ENCODE peak calls at places on chromosomes 2 and 18, in seven cellular contexts. Z is AG10803, J is transverse colon, L is stomach, T is tibial nerve, P is endodermal cell, A is GM23338. X is an unnamed sample.
A peak's percentile ranks its signal among the peaks of the same experiment; 100 is the strongest.

GRCh38 chr2:201975964-201976612 is 57.6 kb upstream of the FZD7 start:
- DNase-seq in Z (no peak), J (no peak), L (no peak), T (no peak), P (no peak), A (no peak), X (no peak)

GRCh38 chr2:187497858-187498463 is 49.9 kb upstream of the CALCRL start:
- DNase-seq in Z (peak; percentile 8), J (no peak), L (no peak), T (peak; percentile 41), P (no peak), A (peak; percentile 24), X (no peak)

GRCh38 chr18:59220784-59221765 is 1.1 kb downstream of the GRP start:
- DNase-seq in Z (no peak), J (no peak), L (no peak), T (no peak), P (peak; percentile 75), A (peak; percentile 48), X (no peak)

GRCh38 chr2:181999255-181999654 is 13.6 kb downstream of the PPP1R1C start:
- DNase-seq in Z (no peak), J (no peak), L (no peak), T (no peak), P (no peak), A (no peak), X (no peak)

GRCh38 chr18:37343542-37343851 is 222.1 kb downstream of the CELF4 start:
- DNase-seq in Z (no peak), J (no peak), L (no peak), T (no peak), P (no peak), A (no peak), X (no peak)

GRCh38 chr2:41933585-41934322 is 114.1 kb upstream of the PKDCC start:
- DNase-seq in Z (peak; percentile 94), J (no peak), L (no peak), T (peak; percentile 62), P (no peak), A (no peak), X (no peak)

GRCh38 chr18:66727991-66728390 is 124.1 kb upstream of the CDH19 start:
- DNase-seq in Z (no peak), J (no peak), L (no peak), T (no peak), P (no peak), A (no peak), X (no peak)

GRCh38 chr2:156191547-156191946 is 141.0 kb downstream of the NR4A2 start:
- DNase-seq in Z (no peak), J (no peak), L (no peak), T (no peak), P (no peak), A (no peak), X (no peak)

GRCh38 chr2:106129592-106129991 is 64.5 kb downstream of the UXS1 start:
- DNase-seq in Z (no peak), J (no peak), L (no peak), T (no peak), P (no peak), A (no peak), X (no peak)

GRCh38 chr2:39128919-39129391 is 8.1 kb upstream of the SOS1 start:
- DNase-seq in Z (no peak), J (peak; percentile 42), L (no peak), T (no peak), P (no peak), A (no peak), X (no peak)

DNA sequence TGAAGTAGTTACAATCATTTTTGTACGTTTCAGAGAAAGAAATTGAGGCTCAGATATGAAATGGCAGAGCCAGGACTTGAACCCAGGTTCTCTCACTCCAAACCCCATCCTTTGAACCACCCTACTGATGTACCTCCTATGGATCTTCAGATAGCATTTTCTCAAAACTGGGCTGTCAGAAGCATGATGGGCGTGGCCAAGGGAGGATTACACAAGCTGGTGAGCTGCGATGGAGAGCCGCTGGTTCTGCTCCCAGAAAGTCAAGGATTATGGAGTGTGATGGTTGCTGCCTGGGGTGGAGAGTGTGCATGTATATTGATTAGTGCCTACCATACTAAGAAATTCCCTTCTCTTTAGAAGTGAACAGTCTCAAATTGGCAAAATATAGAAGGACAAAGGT is 47.0 kb upstream of the PPP1CB start:
- DNase-seq in Z (no peak), J (no peak), L (no peak), T (no peak), P (no peak), A (no peak), X (no peak)
- H3K4me3 ChIP-seq in Z (no peak overlapping the region), J (no peak overlapping the region), L (no peak overlapping the region), T (no peak overlapping the region), P (no peak overlapping the region), A (no peak overlapping the region), X (no peak overlapping the region)

GRCh38 chr18:22701326-22701725 is 231.8 kb upstream of the RBBP8 start:
- DNase-seq in Z (no peak), J (no peak), L (no peak), T (no peak), P (no peak), A (no peak), X (no peak)

GRCh38 chr18:22701795-22702194 is 231.3 kb upstream of the RBBP8 start:
- DNase-seq in Z (no peak), J (no peak), L (no peak), T (no peak), P (no peak), A (no peak), X (no peak)

GRCh38 chr18:22705328-22705727 is 227.8 kb upstream of the RBBP8 start:
- DNase-seq in Z (peak; percentile 75), J (no peak), L (no peak), T (no peak), P (no peak), A (no peak), X (no peak)

GRCh38 chr18:22704627-22704918 is 228.6 kb upstream of the RBBP8 start:
- DNase-seq in Z (no peak), J (no peak), L (no peak), T (no peak), P (no peak), A (no peak), X (no peak)

DNA sequence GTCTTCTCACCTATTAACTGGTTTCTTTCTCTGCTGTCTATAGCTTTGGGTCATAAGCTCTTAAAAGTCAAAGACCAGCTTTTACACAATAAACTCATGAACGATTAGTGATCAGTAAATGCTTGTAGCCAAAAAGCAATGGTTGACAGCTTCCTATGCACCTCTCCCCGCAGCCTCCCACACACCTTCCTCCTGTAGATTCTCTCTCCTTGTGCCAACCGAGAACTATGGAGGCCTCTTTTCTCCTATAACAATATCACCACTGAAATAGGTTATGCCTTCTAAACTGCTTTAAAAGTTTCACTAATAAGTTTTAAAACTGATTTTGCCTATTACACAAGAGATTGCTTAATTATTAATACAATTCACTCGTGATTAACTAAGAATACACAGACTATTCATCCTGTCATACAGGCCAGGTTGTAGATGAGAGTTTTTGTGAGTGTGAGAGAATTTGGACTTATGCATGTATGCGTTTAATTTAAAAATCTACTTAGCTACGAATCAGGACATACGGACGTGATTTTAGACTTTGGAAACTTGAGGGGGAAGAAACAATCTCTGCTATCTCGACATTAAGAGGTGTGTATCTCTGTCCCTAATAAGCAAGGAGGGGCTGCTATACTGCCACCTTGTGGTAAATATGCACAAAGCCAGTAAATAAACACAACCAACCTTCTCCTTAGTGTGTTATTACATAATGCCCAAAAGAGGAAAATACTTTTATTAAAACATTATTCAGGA is 229.1 kb upstream of the RBBP8 start:
- DNase-seq in Z (peak; percentile 56), J (no peak), L (no peak), T (peak; percentile 23), P (no peak), A (peak; percentile 74), X (peak; percentile 27)
- TF ChIP-seq CTCF in Z (peak; percentile 70), J (peak; percentile 74), L (peak; percentile 85), T (peak; percentile 55), P (peak; percentile 97), A (peak; percentile 93), X (peak; percentile 79)

GRCh38 chr18:26545335-26545734 is 3.0 kb downstream of the KCTD1 start:
- DNase-seq in Z (no peak), J (no peak), L (no peak), T (no peak), P (no peak), A (no peak), X (no peak)

GRCh38 chr18:26545737-26546136 is 2.6 kb downstream of the KCTD1 start:
- DNase-seq in Z (no peak), J (no peak), L (no peak), T (no peak), P (no peak), A (no peak), X (no peak)

GRCh38 chr18:26546875-26547301 is 1.5 kb downstream of the KCTD1 start:
- DNase-seq in Z (no peak), J (no peak), L (no peak), T (no peak), P (peak; percentile 81), A (no peak), X (no peak)

GRCh38 chr18:26547302-26548143 is 830 bp downstream of the KCTD1 start:
- DNase-seq in Z (peak; percentile 76), J (peak; percentile 60), L (peak; percentile 54), T (peak; percentile 45), P (peak; percentile 93), A (peak; percentile 92), X (no peak)

GRCh38 chr18:26546170-26546874 is 2.0 kb downstream of the KCTD1 start:
- DNase-seq in Z (no peak), J (no peak), L (no peak), T (no peak), P (no peak), A (no peak), X (no peak)
- H3K4me3 ChIP-seq in Z (no peak overlapping the region), J (no peak overlapping the region), L (peak overlapping the region; percentile 90), T (no peak overlapping the region), P (peak overlapping the region; percentile 69), A (peak overlapping the region; percentile 77), X (no peak overlapping the region)

GRCh38 chr2:127047716-127048617 is 59.0 kb downstream of the BIN1 start:
- DNase-seq in Z (no peak), J (no peak), L (peak; percentile 24), T (no peak), P (peak; percentile 31), A (no peak), X (no peak)
- TF ChIP-seq CTCF in Z (no peak), J (no peak), L (no peak), T (no peak), P (no peak), A (no peak), X (no peak)

GRCh38 chr2:144449028-144449406 is 70.9 kb downstream of the ZEB2 start:
- DNase-seq in Z (peak; percentile 33), J (no peak), L (no peak), T (no peak), P (peak; percentile 81), A (peak; percentile 84), X (no peak)
- H3K4me3 ChIP-seq in Z (peak overlapping the region; percentile 1), J (no peak overlapping the region), L (no peak overlapping the region), T (peak overlapping the region; percentile 9), P (no peak overlapping the region), A (no peak overlapping the region), X (no peak overlapping the region)